ENCODE peak calls at places on chromosome 6, in nine cellular contexts. A is psoas muscle, Q is mammary epithelial cell, E is foreskin fibroblast, I is colonic mucosa, X is fibroblast of pulmonary artery, V is GM23338, F is heart right ventricle, U is mesendoderm. B is an unnamed sample.
A peak's percentile ranks its signal among the peaks of the same experiment; 100 is the strongest.

GRCh38 chr6:150492941-150493340 is 106.7 kb upstream of the PLEKHG1 start:
- DNase-seq in F (no peak), A (no peak), X (peak; percentile 78), I (no peak), Q (peak; percentile 97), U (no peak), E (no peak), V (no peak), B (peak; percentile 91)

GRCh38 chr6:27592481-27593199 is 119.7 kb upstream of the ZNF184 start:
- DNase-seq in V (peak; percentile 85), F (no peak), Q (peak; percentile 84), U (peak; percentile 98), X (peak; percentile 62), A (no peak), E (peak; percentile 84), I (peak; percentile 43), B (peak; percentile 75)

GRCh38 chr6:16267428-16268263 is 29.3 kb downstream of the GMPR start:
- DNase-seq in E (no peak), A (no peak), U (no peak), V (no peak), F (no peak), X (no peak), I (no peak), Q (no peak), B (no peak)

GRCh38 chr6:145904878-145905277 is 59.3 kb downstream of the SHPRH start:
- DNase-seq in A (no peak), E (no peak), V (no peak), F (no peak), I (peak; percentile 44), U (no peak), X (no peak), Q (no peak), B (no peak)

GRCh38 chr6:44554901-44555300 is 167.4 kb downstream of the CDC5L start:
- DNase-seq in X (no peak), I (no peak), A (no peak), V (no peak), U (no peak), F (no peak), Q (no peak), E (no peak), B (no peak)

GRCh38 chr6:44395501-44395900 is 8.0 kb downstream of the CDC5L start:
- DNase-seq in F (no peak), V (no peak), A (no peak), I (no peak), X (no peak), U (no peak), Q (no peak), E (no peak), B (no peak)

GRCh38 chr6:21595265-21595950 is 1.9 kb downstream of the SOX4 start:
- DNase-seq in U (peak; percentile 64), Q (peak; percentile 46), A (peak; percentile 60), F (peak; percentile 39), V (no peak), E (peak; percentile 52), X (peak; percentile 39), I (peak; percentile 53), B (peak; percentile 36)

GRCh38 chr6:156057869-156058268 is 602.2 kb upstream of the NOX3 start:
- DNase-seq in E (no peak), X (no peak), I (no peak), Q (no peak), U (no peak), A (no peak), V (no peak), F (no peak), B (no peak)

GRCh38 chr6:90701146-90701781 is 114.4 kb upstream of the MAP3K7 start:
- DNase-seq in X (no peak), I (no peak), U (peak; percentile 91), A (no peak), Q (no peak), V (peak; percentile 91), F (no peak), E (no peak), B (no peak)

GRCh38 chr6:151130329-151130728 is 109.4 kb upstream of the AKAP12 start:
- DNase-seq in V (no peak), U (no peak), I (no peak), F (no peak), A (no peak), X (no peak), Q (no peak), E (no peak), B (no peak)

GRCh38 chr6:73613806-73614536 is 39.8 kb downstream of the SLC17A5 start:
- DNase-seq in X (no peak), I (no peak), F (no peak), A (no peak), V (no peak), U (no peak), Q (no peak), E (no peak), B (no peak)

GRCh38 chr6:166258854-166259276 is 49.3 kb downstream of the PRR18 start:
- DNase-seq in F (no peak), E (no peak), U (no peak), I (no peak), X (no peak), Q (no peak), V (no peak), A (peak; percentile 65), B (no peak)

GRCh38 chr6:84866715-84867114 is 102.3 kb upstream of the TBX18 start:
- DNase-seq in U (no peak), A (no peak), X (peak; percentile 45), Q (no peak), V (no peak), F (no peak), E (peak; percentile 46), I (no peak), B (no peak)

GRCh38 chr6:125985967-125986294 is 409 bp upstream of the TRMT11 start:
- DNase-seq in E (no peak), A (no peak), F (no peak), Q (no peak), I (no peak), V (no peak), X (no peak), U (no peak), B (no peak)

GRCh38 chr6:46983007-46983411 is 59.1 kb downstream of the ADGRF1 start:
- DNase-seq in I (no peak), F (no peak), V (peak; percentile 59), X (no peak), E (peak; percentile 73), A (no peak), Q (peak; percentile 85), U (peak; percentile 90), B (peak; percentile 65)

GRCh38 chr6:6856538-6857523 is 250.9 kb upstream of the RREB1 start:
- DNase-seq in Q (peak; percentile 53), A (peak; percentile 82), E (peak; percentile 13), F (peak; percentile 70), X (peak; percentile 49), I (peak; percentile 79), U (peak; percentile 83), V (peak; percentile 71), B (peak; percentile 96)

GRCh38 chr6:73521351-73522254 is 771 bp upstream of the EEF1A1 start:
- DNase-seq in V (peak; percentile 86), X (peak; percentile 83), I (no peak), F (peak; percentile 86), U (peak; percentile 42), Q (peak; percentile 80), E (peak; percentile 90), A (peak; percentile 80), B (peak; percentile 76)

GRCh38 chr6:144936764-144937163 is 651.6 kb downstream of the UTRN start:
- DNase-seq in U (no peak), E (peak; percentile 67), Q (no peak), I (no peak), V (no peak), X (no peak), F (no peak), A (no peak), B (no peak)

GRCh38 chr6:14142816-14143215 is 25.2 kb downstream of the CD83 start:
- DNase-seq in A (no peak), E (no peak), U (no peak), X (no peak), F (no peak), I (no peak), Q (no peak), V (no peak), B (no peak)

GRCh38 chr6:95819939-95820338 is 195.8 kb upstream of the FUT9 start:
- DNase-seq in V (peak; percentile 60), F (no peak), U (peak; percentile 30), I (no peak), E (no peak), A (no peak), X (no peak), Q (no peak), B (no peak)
- H3K4me3 ChIP-seq in V (no peak overlapping the region), F (no peak overlapping the region), U (no peak overlapping the region), I (no peak overlapping the region), E (no peak overlapping the region), A (no peak overlapping the region), X (no peak overlapping the region), Q (no peak overlapping the region), B (no peak overlapping the region)

GRCh38 chr6:128275681-128276080 is 244.7 kb downstream of the PTPRK start:
- DNase-seq in F (no peak), X (peak; percentile 9), E (peak; percentile 35), Q (peak; percentile 26), U (no peak), A (no peak), V (no peak), I (no peak), B (peak; percentile 27)
- H3K4me3 ChIP-seq in F (no peak overlapping the region), X (no peak overlapping the region), E (no peak overlapping the region), Q (no peak overlapping the region), U (no peak overlapping the region), A (no peak overlapping the region), V (no peak overlapping the region), I (no peak overlapping the region), B (no peak overlapping the region)

GRCh38 chr6:106110167-106110826 is 24.2 kb downstream of the PRDM1 start:
- DNase-seq in I (peak; percentile 79), Q (no peak), V (no peak), U (no peak), F (no peak), A (no peak), E (no peak), X (no peak), B (peak; percentile 41)
- H3K4me3 ChIP-seq in I (no peak overlapping the region), Q (no peak overlapping the region), V (no peak overlapping the region), U (no peak overlapping the region), F (no peak overlapping the region), A (no peak overlapping the region), E (no peak overlapping the region), X (no peak overlapping the region), B (no peak overlapping the region)

GRCh38 chr6:115882174-115882573 is 178.5 kb downstream of the FRK start:
- DNase-seq in E (no peak), X (no peak), Q (peak; percentile 97), U (peak; percentile 49), V (no peak), A (no peak), F (no peak), I (no peak), B (peak; percentile 96)

GRCh38 chr6:115887887-115888286 is 172.8 kb downstream of the FRK start:
- DNase-seq in I (no peak), X (no peak), A (no peak), F (no peak), U (no peak), Q (no peak), V (no peak), E (no peak), B (no peak)

GRCh38 chr6:115885636-115886366 is 174.9 kb downstream of the FRK start:
- DNase-seq in I (no peak), U (no peak), A (no peak), E (no peak), Q (no peak), X (no peak), V (no peak), F (no peak), B (no peak)

DNA sequence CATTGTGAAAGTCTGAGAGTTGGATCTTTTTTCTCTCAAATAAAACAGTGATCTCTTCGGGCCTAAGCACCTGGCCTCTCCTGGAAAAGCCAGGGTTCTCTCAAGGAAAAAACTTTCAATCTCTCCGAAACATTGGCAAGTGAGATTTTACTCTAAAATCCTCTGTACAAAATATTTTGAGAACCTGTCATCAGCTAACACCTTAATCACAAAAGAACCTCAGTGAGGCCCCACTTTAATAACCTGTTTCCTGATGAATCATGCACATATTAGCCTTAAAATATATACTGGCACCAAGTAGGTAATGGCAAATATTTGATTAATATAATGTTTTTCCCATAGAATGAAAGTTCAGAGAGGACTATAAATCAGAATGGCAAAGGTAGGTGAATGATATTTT is 177.9 kb downstream of the FRK start:
- DNase-seq in A (no peak), X (no peak), U (no peak), I (no peak), E (no peak), V (no peak), Q (peak; percentile 46), F (no peak), B (peak; percentile 68)
- H3K4me3 ChIP-seq in A (no peak overlapping the region), X (no peak overlapping the region), U (no peak overlapping the region), I (no peak overlapping the region), E (no peak overlapping the region), V (no peak overlapping the region), Q (no peak overlapping the region), F (no peak overlapping the region), B (no peak overlapping the region)